ENCODE peak calls at places on chromosomes 3 and 15, in eight cellular contexts. U is fibroblast of lung; T is transverse colon; X is mesendoderm; B is psoas muscle; L is naive thymus-derived CD4-positive, alpha-beta T cell; G is sigmoid colon; R is Panc1. H is an unnamed sample. For H3K4me1, the result is how much of the 10 kb centered on the place peaks cover.

GRCh38 chr15:90211009-90211408 is 9.9 kb downstream of the SEMA4B start:
- DNase-seq in U (no peak), T (no peak), X (no peak), B (no peak), L (no peak), G (no peak), R (no peak), H (no peak)

GRCh38 chr15:66620744-66621344 is 55.0 kb upstream of the LCTL start:
- DNase-seq in U (no peak), T (no peak), X (no peak), B (no peak), L (no peak), G (no peak), R (no peak), H (no peak)

GRCh38 chr15:100920516-100921135 is 1.5 kb downstream of the LRRK1 start:
- DNase-seq in U (no peak), T (no peak), X (no peak), B (no peak), L (no peak), G (no peak), R (no peak), H (no peak)

GRCh38 chr15:93467327-93467726 is 378.3 kb upstream of the RGMA start:
- DNase-seq in U (no peak), T (peak), X (peak), B (peak), L (no peak), G (peak), R (no peak), H (no peak)

GRCh38 chr15:25543156-25543555 is 104.3 kb upstream of the UBE3A start:
- DNase-seq in U (peak), T (peak), X (no peak), B (no peak), L (no peak), G (peak), R (no peak), H (no peak)

GRCh38 chr3:51621091-51621892 is 49.8 kb upstream of the TEX264 start:
- DNase-seq in U (peak), T (no peak), X (peak), B (no peak), L (no peak), G (no peak), R (no peak), H (no peak)

GRCh38 chr3:157755254-157755653 is 252.0 kb upstream of the VEPH1 start:
- DNase-seq in U (no peak), T (no peak), X (peak), B (no peak), L (no peak), G (no peak), R (no peak), H (no peak)

GRCh38 chr15:74196175-74196574 is 6.4 kb downstream of the STRA6 start:
- DNase-seq in U (peak), T (peak), X (no peak), B (no peak), L (no peak), G (no peak), R (no peak), H (no peak)

GRCh38 chr3:45188714-45189659 is 37.1 kb downstream of the TMEM158 start:
- DNase-seq in U (peak), T (no peak), X (no peak), B (no peak), L (no peak), G (no peak), R (no peak), H (no peak)

GRCh38 chr3:55735976-55736375 is 248.9 kb upstream of the WNT5A start:
- DNase-seq in U (no peak), T (no peak), X (no peak), B (no peak), L (no peak), G (no peak), R (no peak), H (no peak)

GRCh38 chr15:37893309-37893708 is 41.1 kb upstream of the TMCO5A start:
- DNase-seq in U (no peak), T (no peak), X (no peak), B (no peak), L (no peak), G (no peak), R (no peak), H (no peak)
- H3K4me3 ChIP-seq in U (no peak), T (no peak), X (no peak), B (no peak), L (no peak), G (no peak), R (no peak), H (no peak)

GRCh38 chr3:149613988-149614387 is 43.8 kb downstream of the WWTR1 start:
- DNase-seq in U (no peak), T (no peak), X (no peak), B (no peak), L (no peak), G (no peak), R (no peak), H (no peak)
- H3K4me1 ChIP-seq in U (under half), T (under half), X (under half), B (under half), L (under half), G (half or more), R (half or more), H (under half)

GRCh38 chr15:48975713-48976419 is 12.1 kb upstream of the SHC4 start:
- DNase-seq in U (peak), T (peak), X (peak), B (peak), L (peak), G (peak), R (no peak), H (peak)

GRCh38 chr15:48976444-48977088 is 12.8 kb upstream of the SHC4 start:
- DNase-seq in U (no peak), T (no peak), X (no peak), B (no peak), L (no peak), G (no peak), R (no peak), H (no peak)

GRCh38 chr15:48972750-48973503 is 9.2 kb upstream of the SHC4 start:
- DNase-seq in U (no peak), T (no peak), X (no peak), B (no peak), L (no peak), G (no peak), R (no peak), H (no peak)

GRCh38 chr15:48978638-48979037 is 14.9 kb upstream of the SHC4 start:
- DNase-seq in U (no peak), T (no peak), X (no peak), B (no peak), L (no peak), G (no peak), R (no peak), H (no peak)

GRCh38 chr15:48974865-48975264 is 11.1 kb upstream of the SHC4 start:
- DNase-seq in U (no peak), T (no peak), X (peak), B (no peak), L (no peak), G (no peak), R (no peak), H (no peak)
- H3K27ac ChIP-seq in U (no peak), T (no peak), X (no peak), B (no peak), L (no peak), G (no peak), R (no peak), H (no peak)

DNA sequence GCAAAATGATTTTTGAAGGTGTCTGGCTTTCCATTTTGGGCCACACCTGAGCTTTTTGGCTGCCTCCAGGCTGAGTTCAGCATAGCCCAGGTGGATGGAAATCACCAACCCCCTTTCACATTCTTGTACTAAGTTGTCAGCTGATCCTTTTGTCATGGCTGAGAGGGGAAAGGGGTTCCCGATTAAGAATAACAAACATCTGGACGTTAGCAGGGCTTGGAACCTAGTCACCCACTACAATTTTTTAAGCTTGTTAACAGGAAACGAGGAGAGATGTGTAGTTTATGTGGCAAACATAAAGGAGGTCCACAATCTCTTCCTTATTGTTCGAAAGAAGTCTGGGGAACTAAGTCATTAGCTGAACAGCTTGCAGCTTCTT is 4.9 kb downstream of the NR2F2 start:
- DNase-seq in U (peak), T (peak), X (no peak), B (no peak), L (no peak), G (no peak), R (no peak), H (no peak)
- H3K4me3 ChIP-seq in U (peak), T (peak), X (no peak), B (peak), L (no peak), G (peak), R (peak), H (no peak)

GRCh38 chr3:155110021-155110420 is 29.9 kb downstream of the MME start:
- DNase-seq in U (no peak), T (no peak), X (no peak), B (no peak), L (no peak), G (no peak), R (no peak), H (no peak)
- H3K4me1 ChIP-seq in U (under half), T (under half), X (under half), B (under half), L (under half), G (under half), R (under half), H (under half)

GRCh38 chr3:46438831-46439230 is 25.9 kb downstream of the LTF start:
- DNase-seq in U (no peak), T (no peak), X (no peak), B (no peak), L (no peak), G (no peak), R (no peak), H (no peak)

GRCh38 chr3:46435327-46435726 is 28.3 kb downstream of the CCRL2 start:
- DNase-seq in U (no peak), T (no peak), X (no peak), B (no peak), L (no peak), G (no peak), R (no peak), H (no peak)

GRCh38 chr3:46442591-46443530 is 21.8 kb downstream of the LTF start:
- DNase-seq in U (peak), T (peak), X (peak), B (no peak), L (no peak), G (no peak), R (no peak), H (no peak)

DNA sequence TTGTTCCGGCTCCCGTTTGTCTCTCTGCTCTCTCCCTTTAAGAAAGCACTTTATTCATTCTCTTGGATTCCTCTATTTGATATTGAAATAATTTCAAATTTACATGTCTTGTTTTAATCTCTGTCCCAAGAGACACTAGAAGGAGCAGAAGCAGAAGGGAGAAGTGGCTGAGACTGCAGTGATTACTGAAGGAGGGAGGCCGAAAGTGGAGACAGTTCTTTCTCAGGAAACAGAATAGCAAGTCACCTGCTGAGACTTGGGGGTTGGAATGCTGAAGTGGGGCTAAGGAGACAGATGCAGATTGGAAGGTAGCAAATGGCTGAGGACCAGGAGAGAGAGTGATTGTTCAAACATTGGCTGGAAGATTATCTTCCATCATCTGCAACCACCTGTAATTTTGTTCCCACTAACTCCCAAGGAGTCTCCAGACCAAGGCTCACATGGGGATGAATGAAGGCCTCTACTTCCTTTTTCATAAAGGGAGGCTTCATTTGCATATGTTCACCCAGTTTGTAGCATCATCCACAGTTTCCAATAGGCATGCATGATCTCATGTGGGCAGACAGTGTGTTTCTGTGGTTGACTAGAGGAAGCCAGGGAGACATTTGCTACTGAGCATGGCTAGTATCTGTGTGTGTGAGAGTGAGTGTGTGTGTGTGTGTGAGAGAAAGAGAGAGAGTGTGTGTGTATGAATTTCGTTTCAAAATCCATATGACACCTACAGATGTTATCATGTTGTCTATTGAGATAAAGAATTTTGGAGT is 24.0 kb downstream of the LTF start:
- DNase-seq in U (no peak), T (peak), X (peak), B (no peak), L (peak), G (no peak), R (no peak), H (no peak)
- H3K27ac ChIP-seq in U (no peak), T (no peak), X (no peak), B (no peak), L (no peak), G (no peak), R (no peak), H (no peak)

GRCh38 chr15:59313703-59314332 is 58.9 kb downstream of the MYO1E start:
- DNase-seq in U (peak), T (peak), X (no peak), B (peak), L (no peak), G (peak), R (no peak), H (no peak)
- H3K4me3 ChIP-seq in U (no peak), T (no peak), X (no peak), B (peak), L (no peak), G (no peak), R (no peak), H (no peak)

H was measured in effector memory CD4-positive, alpha-beta T cell.